ENCODE peak calls at places on chromosomes 7 and 10, in four cellular contexts. W is GM12878, T is HepG2, B is H1. F is an unnamed sample.

GRCh38 chr10:71744897-71745658 is 25.5 kb upstream of the C10orf105 start:
- DNase-seq in W (no peak), T (no peak), B (no peak), F (no peak)

GRCh38 chr10:100637785-100638184 is 102.0 kb downstream of the HIF1AN start:
- DNase-seq in W (no peak), T (peak; percentile 35), B (peak; percentile 29), F (peak; percentile 55)

GRCh38 chr7:81299272-81299671 is 380.4 kb upstream of the SEMA3C start:
- DNase-seq in W (no peak), T (no peak), B (no peak), F (no peak)

GRCh38 chr7:122675011-122675410 is 23.9 kb downstream of the RNF133 start:
- DNase-seq in W (no peak), T (no peak), B (no peak), F (no peak)

GRCh38 chr10:78408671-78409472 is 375.2 kb downstream of the RPS24 start:
- DNase-seq in W (no peak), T (peak; percentile 7), B (no peak), F (no peak)

GRCh38 chr7:33261585-33261984 is 132.2 kb downstream of the BBS9 start:
- DNase-seq in W (peak; percentile 5), T (no peak), B (no peak), F (no peak)

GRCh38 chr7:41803569-41803968 is 100.7 kb upstream of the INHBA start:
- DNase-seq in W (no peak), T (no peak), B (no peak), F (no peak)

GRCh38 chr7:33421384-33421783 is 292.0 kb downstream of the BBS9 start:
- DNase-seq in W (no peak), T (no peak), B (no peak), F (no peak)

GRCh38 chr10:71850021-71850744 is 868 bp downstream of the PSAP start:
- DNase-seq in W (no peak), T (no peak), B (no peak), F (no peak)

GRCh38 chr10:63718006-63718405 is 196.8 kb downstream of the REEP3 start:
- DNase-seq in W (no peak), T (no peak), B (no peak), F (no peak)

GRCh38 chr7:95609277-95609971 is 13.1 kb upstream of the PDK4 start:
- DNase-seq in W (no peak), T (peak; percentile 6), B (no peak), F (no peak)

GRCh38 chr7:11633325-11633724 is 198.7 kb downstream of the THSD7A start:
- DNase-seq in W (no peak), T (no peak), B (no peak), F (no peak)

GRCh38 chr10:98186681-98187080 is 52.2 kb downstream of the R3HCC1L start:
- DNase-seq in W (no peak), T (no peak), B (no peak), F (no peak)

GRCh38 chr10:110746254-110746826 is 102.2 kb downstream of the RBM20 start:
- DNase-seq in W (no peak), T (peak; percentile 56), B (no peak), F (peak; percentile 44)

GRCh38 chr10:84427903-84428650 is 99.7 kb downstream of the CCSER2 start:
- DNase-seq in W (no peak), T (peak; percentile 15), B (no peak), F (no peak)

GRCh38 chr7:26662646-26663045 is 201.7 kb downstream of the SKAP2 start:
- DNase-seq in W (no peak), T (no peak), B (no peak), F (no peak)

GRCh38 chr10:124381011-124381591 is 37.6 kb downstream of the OAT start:
- DNase-seq in W (no peak), T (peak; percentile 25), B (no peak), F (no peak)

GRCh38 chr7:146736446-146737190 is 620.0 kb downstream of the CNTNAP2 start:
- DNase-seq in W (no peak), T (no peak), B (peak; percentile 3), F (no peak)

GRCh38 chr10:103720964-103721335 is 134.4 kb downstream of the SH3PXD2A start:
- DNase-seq in W (no peak), T (no peak), B (no peak), F (no peak)

GRCh38 chr10:98030093-98030821 is at the start of gene CRTAC1:
- DNase-seq in W (no peak), T (no peak), B (peak; percentile 46), F (peak; percentile 51)

GRCh38 chr7:155509725-155510551 is 36.4 kb downstream of the CNPY1 start:
- DNase-seq in W (no peak), T (no peak), B (peak; percentile 63), F (peak; percentile 82)

GRCh38 chr10:55500931-55501559 is 700.0 kb upstream of the PCDH15 start:
- DNase-seq in W (no peak), T (peak; percentile 31), B (peak; percentile 5), F (peak; percentile 28)

GRCh38 chr10:34378297-34378696 is 436.8 kb downstream of the PARD3 start:
- DNase-seq in W (no peak), T (no peak), B (no peak), F (no peak)

GRCh38 chr10:110556993-110557601 is 10.4 kb upstream of the SMC3 start:
- DNase-seq in W (no peak), T (peak; percentile 24), B (no peak), F (no peak)

GRCh38 chr10:30980951-30981616 is 50.6 kb downstream of the ZNF438 start:
- DNase-seq in W (no peak), T (no peak), B (no peak), F (no peak)

GRCh38 chr10:69991151-69991550 is 61.5 kb upstream of the MACROH2A2 start:
- DNase-seq in W (no peak), T (no peak), B (no peak), F (no peak)

DNA sequence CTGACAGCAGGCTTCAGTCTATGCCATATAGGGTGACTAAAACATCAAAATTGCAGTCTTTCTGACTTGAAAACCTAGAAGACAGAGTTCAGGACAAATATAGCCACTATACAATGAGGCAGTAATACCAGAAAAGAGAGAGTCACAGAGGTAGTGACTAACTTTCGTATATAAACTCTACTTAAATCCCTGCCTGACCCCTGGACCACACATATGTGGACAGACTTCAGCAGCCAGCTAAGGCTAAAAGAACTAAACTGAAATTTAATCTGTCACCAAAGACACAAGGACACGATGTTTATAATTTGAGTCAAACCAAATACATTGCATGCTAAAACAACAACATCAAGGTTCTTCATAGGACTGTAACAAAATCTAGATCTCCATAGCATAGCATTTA is 64.6 kb upstream of the MACROH2A2 start:
- DNase-seq in W (no peak), T (no peak), B (no peak), F (no peak)
- TF ChIP-seq SUZ12 in W (no peak), T (no peak), B (no peak), F (no peak)

GRCh38 chr7:16399265-16399801 is 22.0 kb downstream of the CRPPA start:
- DNase-seq in W (no peak), T (no peak), B (no peak), F (no peak)
- H3K9me3 ChIP-seq in W (peaks cover 27% of the 10 kb centered on the region), T (peaks cover 73% of the 10 kb centered on the region), B (peaks cover 45% of the 10 kb centered on the region), F (peaks cover 54% of the 10 kb centered on the region)

GRCh38 chr7:6016653-6016966 is 7.5 kb downstream of the AIMP2 start:
- DNase-seq in W (no peak), T (no peak), B (no peak), F (no peak)
- H3K36me3 ChIP-seq in W (peaks cover 7% of the 10 kb centered on the region), T (peaks cover 64% of the 10 kb centered on the region), B (peaks cover 39% of the 10 kb centered on the region), F (peaks cover 87% of the 10 kb centered on the region)

DNA sequence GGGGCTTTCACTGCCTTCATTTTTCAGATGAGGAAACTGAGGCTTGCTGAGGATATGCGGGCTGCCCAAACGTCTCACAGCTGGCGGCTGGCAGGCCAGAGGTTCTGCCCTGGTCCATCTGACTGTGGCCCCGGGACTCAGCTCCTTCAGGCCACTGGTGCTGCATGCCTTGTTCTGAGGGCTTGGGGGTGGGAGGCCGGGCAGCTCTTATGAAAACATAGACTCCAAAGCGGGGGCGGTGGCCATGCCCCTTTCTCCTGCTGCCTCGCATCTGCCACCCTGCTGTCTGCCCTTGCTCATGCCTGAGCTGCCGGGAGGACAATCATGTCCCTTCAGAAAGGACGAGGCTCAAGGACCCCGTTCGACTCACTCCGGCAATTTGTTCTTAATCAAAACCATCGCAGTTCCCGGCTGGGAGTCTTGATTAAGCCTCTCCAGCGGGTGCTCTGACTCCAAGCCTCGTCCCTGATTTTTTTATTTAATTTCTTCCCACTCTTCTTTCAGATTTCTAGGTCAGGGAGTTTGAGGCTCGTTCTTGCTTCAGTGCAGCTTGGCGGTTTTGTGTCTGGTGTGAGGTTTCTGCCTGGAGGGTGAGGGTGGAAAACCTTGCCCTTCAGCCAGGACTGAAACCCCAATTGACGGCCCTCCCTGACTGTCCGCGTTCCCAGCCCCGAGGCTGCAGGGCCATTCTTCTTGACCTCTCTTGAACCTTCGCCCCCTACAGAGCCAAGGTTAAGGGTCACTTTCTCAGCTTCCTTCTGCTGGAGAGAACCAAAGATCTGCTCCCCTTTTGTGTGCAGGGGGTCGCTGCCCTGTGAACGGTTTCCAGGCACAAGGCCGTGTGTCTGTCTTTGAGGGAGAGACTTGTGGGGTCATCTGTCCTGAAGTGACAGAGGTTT is 120.8 kb downstream of the DNAJB6 start:
- DNase-seq in W (no peak), T (no peak), B (no peak), F (no peak)
- TF ChIP-seq SUZ12 in W (no peak), T (no peak), B (no peak), F (no peak)

F was measured in NT2/D1.